ENCODE peak calls at places on chromosomes 3 and 15, in nine cellular contexts. One of them, this sample, is unnamed.

GRCh38 chr3:183699238-183699947 is 1.8 kb downstream of the YEATS2 start:
- DNase-seq in stomach: no peak
- DNase-seq in germinal center: peak
- DNase-seq in cardiac septum: no peak
- DNase-seq in heart right ventricle: no peak
- DNase-seq in aorta: no peak
- DNase-seq in hippocampal formation: no peak
- DNase-seq in naive B cell: no peak
- DNase-seq in psoas muscle: no peak
- DNase-seq in this sample: no peak

GRCh38 chr15:76140069-76140454 is 80.3 kb downstream of the TMEM266 start:
- DNase-seq in heart right ventricle: no peak
- DNase-seq in aorta: peak
- DNase-seq in psoas muscle: no peak
- DNase-seq in stomach: no peak
- DNase-seq in germinal center: no peak
- DNase-seq in cardiac septum: no peak
- DNase-seq in naive B cell: no peak
- DNase-seq in hippocampal formation: no peak
- DNase-seq in this sample: no peak

GRCh38 chr3:179929091-179929529 is 107.6 kb downstream of the PEX5L start:
- DNase-seq in psoas muscle: peak
- DNase-seq in hippocampal formation: peak
- DNase-seq in cardiac septum: no peak
- DNase-seq in germinal center: peak
- DNase-seq in stomach: peak
- DNase-seq in aorta: no peak
- DNase-seq in heart right ventricle: peak
- DNase-seq in naive B cell: peak
- DNase-seq in this sample: peak

GRCh38 chr15:92429378-92430066 is 35.8 kb downstream of the ST8SIA2 start:
- DNase-seq in stomach: no peak
- DNase-seq in aorta: no peak
- DNase-seq in heart right ventricle: no peak
- DNase-seq in germinal center: no peak
- DNase-seq in naive B cell: no peak
- DNase-seq in hippocampal formation: no peak
- DNase-seq in cardiac septum: no peak
- DNase-seq in psoas muscle: no peak
- DNase-seq in this sample: no peak

GRCh38 chr15:70251246-70251990 is 153.7 kb upstream of the TLE3 start:
- DNase-seq in heart right ventricle: no peak
- DNase-seq in stomach: no peak
- DNase-seq in psoas muscle: no peak
- DNase-seq in hippocampal formation: no peak
- DNase-seq in germinal center: no peak
- DNase-seq in aorta: no peak
- DNase-seq in cardiac septum: peak
- DNase-seq in naive B cell: no peak
- DNase-seq in this sample: no peak

GRCh38 chr15:37375529-37375928 is 275.2 kb upstream of the MEIS2 start:
- DNase-seq in aorta: no peak
- DNase-seq in germinal center: no peak
- DNase-seq in heart right ventricle: no peak
- DNase-seq in cardiac septum: no peak
- DNase-seq in stomach: no peak
- DNase-seq in psoas muscle: no peak
- DNase-seq in naive B cell: no peak
- DNase-seq in hippocampal formation: no peak
- DNase-seq in this sample: no peak

GRCh38 chr3:39150170-39150802 is 3.1 kb downstream of the CSRNP1 start:
- DNase-seq in naive B cell: no peak
- DNase-seq in aorta: no peak
- DNase-seq in heart right ventricle: no peak
- DNase-seq in psoas muscle: no peak
- DNase-seq in cardiac septum: no peak
- DNase-seq in stomach: no peak
- DNase-seq in hippocampal formation: no peak
- DNase-seq in germinal center: no peak
- DNase-seq in this sample: no peak

GRCh38 chr15:49060710-49061483 is 14.7 kb upstream of the SECISBP2L start:
- DNase-seq in naive B cell: no peak
- DNase-seq in cardiac septum: no peak
- DNase-seq in hippocampal formation: no peak
- DNase-seq in aorta: no peak
- DNase-seq in stomach: no peak
- DNase-seq in germinal center: no peak
- DNase-seq in psoas muscle: no peak
- DNase-seq in heart right ventricle: no peak
- DNase-seq in this sample: no peak

GRCh38 chr3:134517796-134518195 is 31.9 kb downstream of the CEP63 start:
- DNase-seq in germinal center: no peak
- DNase-seq in aorta: no peak
- DNase-seq in cardiac septum: no peak
- DNase-seq in stomach: no peak
- DNase-seq in naive B cell: no peak
- DNase-seq in psoas muscle: no peak
- DNase-seq in hippocampal formation: no peak
- DNase-seq in heart right ventricle: no peak
- DNase-seq in this sample: no peak

GRCh38 chr15:74889882-74890768 is at the start of gene MPI:
- DNase-seq in germinal center: peak
- DNase-seq in heart right ventricle: peak
- DNase-seq in naive B cell: peak
- DNase-seq in aorta: peak
- DNase-seq in cardiac septum: peak
- DNase-seq in stomach: peak
- DNase-seq in hippocampal formation: peak
- DNase-seq in psoas muscle: peak
- DNase-seq in this sample: peak

GRCh38 chr3:88462241-88462640 is 312.5 kb downstream of the C3orf38 start:
- DNase-seq in aorta: no peak
- DNase-seq in psoas muscle: no peak
- DNase-seq in heart right ventricle: no peak
- DNase-seq in hippocampal formation: no peak
- DNase-seq in cardiac septum: no peak
- DNase-seq in stomach: no peak
- DNase-seq in germinal center: no peak
- DNase-seq in naive B cell: no peak
- DNase-seq in this sample: no peak

GRCh38 chr3:45792516-45793172 is 3.7 kb downstream of the SLC6A20 start:
- DNase-seq in stomach: no peak
- DNase-seq in cardiac septum: no peak
- DNase-seq in psoas muscle: no peak
- DNase-seq in heart right ventricle: no peak
- DNase-seq in germinal center: no peak
- DNase-seq in hippocampal formation: no peak
- DNase-seq in naive B cell: no peak
- DNase-seq in aorta: no peak
- DNase-seq in this sample: no peak

GRCh38 chr15:89665449-89666146 is 10.3 kb upstream of the KIF7 start:
- DNase-seq in heart right ventricle: peak
- DNase-seq in stomach: peak
- DNase-seq in psoas muscle: peak
- DNase-seq in hippocampal formation: no peak
- DNase-seq in germinal center: peak
- DNase-seq in aorta: peak
- DNase-seq in cardiac septum: peak
- DNase-seq in naive B cell: no peak
- DNase-seq in this sample: peak

GRCh38 chr15:64009798-64010241 is 36.5 kb downstream of the DAPK2 start:
- DNase-seq in germinal center: no peak
- DNase-seq in hippocampal formation: no peak
- DNase-seq in aorta: no peak
- DNase-seq in cardiac septum: no peak
- DNase-seq in naive B cell: no peak
- DNase-seq in psoas muscle: no peak
- DNase-seq in stomach: no peak
- DNase-seq in heart right ventricle: no peak
- DNase-seq in this sample: peak

GRCh38 chr3:178367817-178368617 is 168.2 kb upstream of the KCNMB2 start:
- DNase-seq in stomach: no peak
- DNase-seq in heart right ventricle: peak
- DNase-seq in germinal center: no peak
- DNase-seq in psoas muscle: no peak
- DNase-seq in hippocampal formation: no peak
- DNase-seq in cardiac septum: no peak
- DNase-seq in aorta: no peak
- DNase-seq in naive B cell: no peak
- DNase-seq in this sample: no peak

GRCh38 chr3:170320471-170321121 is 36.9 kb upstream of the SKIL start:
- DNase-seq in hippocampal formation: no peak
- DNase-seq in psoas muscle: no peak
- DNase-seq in germinal center: no peak
- DNase-seq in aorta: no peak
- DNase-seq in stomach: no peak
- DNase-seq in heart right ventricle: no peak
- DNase-seq in naive B cell: no peak
- DNase-seq in cardiac septum: no peak
- DNase-seq in this sample: no peak

GRCh38 chr3:100159564-100160153 is 45.4 kb upstream of the FILIP1L start:
- DNase-seq in naive B cell: no peak
- DNase-seq in germinal center: no peak
- DNase-seq in heart right ventricle: no peak
- DNase-seq in hippocampal formation: no peak
- DNase-seq in stomach: no peak
- DNase-seq in psoas muscle: no peak
- DNase-seq in cardiac septum: no peak
- DNase-seq in aorta: no peak
- DNase-seq in this sample: no peak

GRCh38 chr3:134059680-134060560 is 30.2 kb upstream of the SLCO2A1 start:
- DNase-seq in naive B cell: no peak
- DNase-seq in psoas muscle: no peak
- DNase-seq in cardiac septum: peak
- DNase-seq in heart right ventricle: no peak
- DNase-seq in stomach: no peak
- DNase-seq in aorta: no peak
- DNase-seq in hippocampal formation: no peak
- DNase-seq in germinal center: no peak
- DNase-seq in this sample: no peak

GRCh38 chr15:65223996-65224395 is 12.7 kb upstream of the CILP start:
- DNase-seq in naive B cell: no peak
- DNase-seq in aorta: no peak
- DNase-seq in psoas muscle: no peak
- DNase-seq in heart right ventricle: no peak
- DNase-seq in stomach: no peak
- DNase-seq in cardiac septum: no peak
- DNase-seq in hippocampal formation: no peak
- DNase-seq in germinal center: no peak
- DNase-seq in this sample: no peak

GRCh38 chr3:138348107-138348949 is at the start of gene MRAS:
- DNase-seq in germinal center: no peak
- DNase-seq in naive B cell: no peak
- DNase-seq in heart right ventricle: peak
- DNase-seq in aorta: peak
- DNase-seq in psoas muscle: peak
- DNase-seq in hippocampal formation: peak
- DNase-seq in cardiac septum: peak
- DNase-seq in stomach: peak
- DNase-seq in this sample: peak

This sample was measured in activated CD4-positive, alpha-beta memory T cell treated with anti-CD3 and anti-CD28 coated beads for 36 hours.